ENCODE peak calls at places on chromosomes 4 and X, in seven cellular contexts. S, V, C, W, R, D and N are unnamed samples.

GRCh38 chrX:96182366-96182765 is 502.3 kb upstream of the DIAPH2 start:
- DNase-seq in S (no peak), V (peak), C (no peak), W (peak), R (peak), D (peak), N (peak)

GRCh38 chrX:110665636-110666035 is 130.0 kb downstream of the CHRDL1 start:
- DNase-seq in S (no peak), V (peak), C (no peak), W (peak), R (peak), D (peak), N (peak)

GRCh38 chrX:46130246-46130645 is 415.0 kb downstream of the ZNF674 start:
- DNase-seq in S (no peak), V (no peak), C (no peak), W (no peak), R (no peak), D (peak), N (no peak)

GRCh38 chr4:6049278-6049677 is 31.0 kb upstream of the C4orf50 start:
- DNase-seq in S (no peak), V (no peak), C (no peak), W (no peak), R (no peak), D (no peak), N (no peak)

GRCh38 chr4:101346562-101347266 is 612 bp downstream of the PPP3CA start:
- DNase-seq in S (peak), V (peak), C (peak), W (peak), R (peak), D (peak), N (peak)

GRCh38 chr4:142035556-142035955 is 399.2 kb downstream of the IL15 start:
- DNase-seq in S (no peak), V (no peak), C (no peak), W (no peak), R (no peak), D (no peak), N (no peak)

GRCh38 chr4:113411496-113411938 is 350.0 kb downstream of the CAMK2D start:
- DNase-seq in S (no peak), V (peak), C (no peak), W (peak), R (peak), D (no peak), N (peak)

GRCh38 chr4:177308125-177308524 is 1.5 kb upstream of the NEIL3 start:
- DNase-seq in S (no peak), V (no peak), C (no peak), W (peak), R (peak), D (no peak), N (peak)

GRCh38 chr4:173252024-173252935 is 81.9 kb downstream of the HMGB2 start:
- DNase-seq in S (no peak), V (peak), C (peak), W (peak), R (peak), D (peak), N (peak)

GRCh38 chrX:16239211-16239610 is 71.9 kb downstream of the MAGEB17 start:
- DNase-seq in S (no peak), V (peak), C (no peak), W (peak), R (peak), D (no peak), N (peak)

GRCh38 chr4:76306882-76307669 is 543 bp downstream of the STBD1 start:
- DNase-seq in S (peak), V (peak), C (peak), W (peak), R (peak), D (peak), N (peak)

GRCh38 chr4:162847945-162848549 is 318.6 kb downstream of the NAF1 start:
- DNase-seq in S (no peak), V (no peak), C (no peak), W (no peak), R (no peak), D (no peak), N (no peak)

GRCh38 chrX:67290489-67291220 is 253.2 kb upstream of the AR start:
- DNase-seq in S (no peak), V (no peak), C (no peak), W (no peak), R (no peak), D (no peak), N (no peak)

GRCh38 chrX:41148553-41148952 is 63.3 kb downstream of the USP9X start:
- DNase-seq in S (no peak), V (no peak), C (no peak), W (peak), R (peak), D (no peak), N (peak)

GRCh38 chr4:36316544-36317082 is 35.2 kb downstream of the DTHD1 start:
- DNase-seq in S (no peak), V (no peak), C (no peak), W (no peak), R (no peak), D (no peak), N (no peak)

GRCh38 chrX:3713937-3714434 is 537 bp upstream of the PRKX start:
- DNase-seq in S (no peak), V (no peak), C (no peak), W (no peak), R (no peak), D (peak), N (peak)

GRCh38 chrX:131548994-131549393 is 5.1 kb downstream of the OR13H1 start:
- DNase-seq in S (no peak), V (no peak), C (no peak), W (peak), R (no peak), D (no peak), N (no peak)

GRCh38 chr4:55175779-55176231 is 50.4 kb upstream of the KDR start:
- DNase-seq in S (no peak), V (no peak), C (no peak), W (peak), R (peak), D (no peak), N (peak)

GRCh38 chrX:43644124-43644701 is 11.9 kb upstream of the MAOA start:
- DNase-seq in S (no peak), V (no peak), C (no peak), W (peak), R (peak), D (no peak), N (peak)

GRCh38 chr4:32488690-32489089 is 1768.5 kb downstream of the PCDH7 start:
- DNase-seq in S (no peak), V (no peak), C (no peak), W (no peak), R (no peak), D (no peak), N (peak)

GRCh38 chr4:102174800-102175199 is 170.5 kb downstream of the SLC39A8 start:
- DNase-seq in S (no peak), V (no peak), C (no peak), W (peak), R (peak), D (no peak), N (peak)

GRCh38 chrX:7444967-7445366 is 297.0 kb upstream of the PUDP start:
- DNase-seq in S (no peak), V (no peak), C (peak), W (peak), R (no peak), D (no peak), N (peak)

GRCh38 chr4:38987491-38987890 is 44.7 kb downstream of the TMEM156 start:
- DNase-seq in S (no peak), V (no peak), C (no peak), W (no peak), R (no peak), D (no peak), N (no peak)

GRCh38 chr4:8644461-8644891 is 51.9 kb downstream of the CPZ start:
- DNase-seq in S (peak), V (no peak), C (no peak), W (no peak), R (no peak), D (no peak), N (no peak)

GRCh38 chr4:38980903-38981676 is 51.1 kb downstream of the TMEM156 start:
- DNase-seq in S (no peak), V (no peak), C (peak), W (peak), R (peak), D (no peak), N (peak)

GRCh38 chrX:110561036-110561435 is 202.4 kb downstream of the RTL9 start:
- DNase-seq in S (no peak), V (no peak), C (no peak), W (peak), R (peak), D (no peak), N (peak)

GRCh38 chr4:109611045-109611616 is 51.1 kb downstream of the MCUB start:
- DNase-seq in S (no peak), V (no peak), C (no peak), W (no peak), R (peak), D (no peak), N (no peak)

GRCh38 chr4:3756343-3757059 is 9.7 kb upstream of the ADRA2C start:
- DNase-seq in S (no peak), V (no peak), C (no peak), W (no peak), R (no peak), D (no peak), N (no peak)

GRCh38 chrX:131279197-131279596 is 9.9 kb downstream of the IGSF1 start:
- DNase-seq in S (no peak), V (no peak), C (no peak), W (no peak), R (no peak), D (no peak), N (no peak)

GRCh38 chr4:180828455-180829018 is 1414.7 kb upstream of the TENM3 start:
- DNase-seq in S (no peak), V (peak), C (no peak), W (peak), R (peak), D (peak), N (peak)

GRCh38 chrX:98897191-98897590 is 1512.9 kb downstream of the PCDH19 start:
- DNase-seq in S (no peak), V (no peak), C (no peak), W (no peak), R (no peak), D (no peak), N (no peak)

GRCh38 chr4:6368601-6369000 is 99.0 kb downstream of the WFS1 start:
- DNase-seq in S (no peak), V (no peak), C (no peak), W (no peak), R (no peak), D (no peak), N (no peak)

GRCh38 chr4:188138227-188138626 is 1.0 kb upstream of the TRIML1 start:
- DNase-seq in S (no peak), V (no peak), C (no peak), W (no peak), R (no peak), D (no peak), N (no peak)

GRCh38 chr4:184420881-184421416 is 53.4 kb downstream of the IRF2 start:
- DNase-seq in S (no peak), V (no peak), C (peak), W (no peak), R (no peak), D (no peak), N (no peak)

GRCh38 chr4:144174401-144175067 is 34.0 kb upstream of the GYPA start:
- DNase-seq in S (no peak), V (peak), C (peak), W (peak), R (peak), D (no peak), N (peak)

GRCh38 chr4:67779631-67780030 is 25.4 kb upstream of the GNRHR start:
- DNase-seq in S (no peak), V (no peak), C (no peak), W (peak), R (no peak), D (no peak), N (peak)

GRCh38 chrX:40012800-40013682 is 84.7 kb downstream of the BCOR start:
- DNase-seq in S (peak), V (peak), C (peak), W (peak), R (peak), D (peak), N (peak)

GRCh38 chr4:140249351-140249750 is 95.4 kb upstream of the MAML3 start:
- DNase-seq in S (no peak), V (no peak), C (no peak), W (peak), R (peak), D (no peak), N (no peak)

GRCh38 chrX:114800719-114801118 is 216.7 kb downstream of the IL13RA2 start:
- DNase-seq in S (no peak), V (peak), C (no peak), W (peak), R (peak), D (no peak), N (peak)

DNA sequence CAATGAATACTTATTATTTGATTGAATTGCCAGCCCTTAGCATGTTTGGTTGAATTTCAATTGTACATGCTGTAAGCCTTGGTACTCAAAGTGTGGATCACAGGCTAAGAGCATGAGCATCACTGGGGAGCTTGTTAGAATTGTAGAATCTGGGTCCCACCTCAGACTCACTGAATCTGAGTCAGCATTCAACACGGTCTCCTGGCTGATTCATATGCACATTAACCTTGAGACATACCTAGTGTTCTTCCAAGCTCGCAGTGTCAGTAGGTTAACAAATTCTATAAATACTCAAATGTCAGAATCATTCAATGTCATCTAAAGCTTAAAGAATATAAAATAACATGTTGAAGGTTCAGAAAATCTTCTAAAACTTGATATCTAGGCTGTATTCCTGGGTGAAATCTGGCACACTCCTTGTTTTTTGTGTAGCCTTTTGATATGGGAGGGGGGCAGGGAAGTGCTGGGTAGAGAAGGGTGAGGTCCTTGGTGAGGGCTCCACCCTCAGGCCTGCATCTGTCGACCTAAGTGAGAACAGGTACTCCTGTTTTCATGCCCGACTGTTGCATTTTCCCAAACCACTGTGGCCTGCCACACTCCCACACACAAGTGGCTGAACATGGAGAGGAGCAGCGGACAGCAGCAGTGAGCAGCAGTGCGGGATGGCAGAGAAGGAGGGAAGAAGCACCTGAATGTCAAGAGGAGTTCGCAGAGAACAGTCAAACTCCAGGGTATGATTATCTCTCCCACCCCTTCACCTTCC is 529.6 kb upstream of the IGFBP7 start:
- DNase-seq in S (no peak), V (no peak), C (no peak), W (no peak), R (no peak), D (peak), N (no peak)
- TF ChIP-seq CTCF in S (no peak), V (no peak), C (no peak), W (no peak), R (no peak), D (no peak), N (no peak)

GRCh38 chr4:82357640-82358039 is 16.2 kb downstream of the HNRNPD start:
- DNase-seq in S (no peak), V (no peak), C (no peak), W (no peak), R (no peak), D (no peak), N (no peak)

GRCh38 chr4:82362565-82362964 is 11.2 kb downstream of the HNRNPD start:
- DNase-seq in S (no peak), V (no peak), C (no peak), W (no peak), R (no peak), D (no peak), N (no peak)

GRCh38 chr4:82360298-82361177 is 13.3 kb downstream of the HNRNPD start:
- DNase-seq in S (no peak), V (no peak), C (no peak), W (peak), R (peak), D (no peak), N (peak)

GRCh38 chr4:82354788-82355187 is 19.0 kb downstream of the HNRNPD start:
- DNase-seq in S (no peak), V (no peak), C (no peak), W (no peak), R (no peak), D (no peak), N (no peak)

DNA sequence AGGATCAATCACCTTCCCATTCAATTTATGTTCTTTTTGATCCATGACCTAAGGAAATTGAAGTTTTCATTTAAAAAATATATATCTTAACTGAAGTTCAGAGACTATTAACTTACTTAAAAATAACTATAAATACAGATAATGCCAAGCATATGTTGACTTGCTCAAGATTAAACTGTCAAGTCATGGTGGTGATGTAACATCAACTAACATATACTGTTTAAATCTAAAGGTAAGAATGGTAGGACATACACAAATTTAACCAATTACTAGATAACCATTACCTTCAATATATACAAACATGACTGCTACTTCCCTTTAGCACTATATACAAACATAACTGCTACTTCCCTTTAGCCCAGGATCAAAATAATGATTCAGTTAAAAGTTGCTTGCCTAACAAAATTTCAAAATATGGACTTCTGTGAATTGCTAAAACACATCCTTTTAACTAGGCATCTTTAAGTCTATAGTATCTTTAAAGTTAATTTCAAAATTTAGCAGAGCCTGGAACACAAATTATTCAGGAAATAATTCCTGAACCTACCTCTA is 14.9 kb downstream of the HNRNPD start:
- DNase-seq in S (no peak), V (no peak), C (no peak), W (no peak), R (no peak), D (no peak), N (no peak)
- TF ChIP-seq CTCF in S (no peak), V (no peak), C (no peak), W (no peak), R (no peak), D (no peak), N (no peak)

DNA sequence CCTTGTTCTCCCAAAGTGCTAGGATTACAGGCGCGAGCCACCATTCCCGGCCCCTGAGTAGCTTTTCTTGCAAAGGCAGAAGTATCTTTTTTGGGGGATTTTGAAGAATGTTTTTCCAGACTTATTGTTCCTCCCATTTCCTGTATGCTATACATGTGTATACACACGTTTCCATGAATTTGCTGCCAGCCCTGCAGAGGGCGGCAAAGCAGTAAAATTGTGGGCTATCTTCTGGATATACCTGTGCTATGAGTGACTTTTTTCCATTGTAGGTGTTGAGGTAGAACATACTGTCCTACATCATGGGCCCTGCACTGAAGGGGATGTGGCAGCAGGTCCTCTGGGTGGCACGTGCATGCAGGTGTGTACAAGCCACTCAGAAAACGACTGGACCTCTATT is 16.9 kb upstream of the MED28 start:
- DNase-seq in S (no peak), V (peak), C (no peak), W (peak), R (no peak), D (no peak), N (peak)
- TF ChIP-seq CTCF in S (no peak), V (no peak), C (no peak), W (peak), R (peak), D (no peak), N (peak)

GRCh38 chr4:87982446-87982845 is 6.9 kb downstream of the SPP1 start:
- DNase-seq in S (no peak), V (no peak), C (no peak), W (peak), R (no peak), D (no peak), N (no peak)

GRCh38 chr4:87985887-87986200 is 10.3 kb downstream of the SPP1 start:
- DNase-seq in S (no peak), V (no peak), C (no peak), W (no peak), R (no peak), D (no peak), N (no peak)

GRCh38 chr4:87983996-87984395 is 8.5 kb downstream of the SPP1 start:
- DNase-seq in S (no peak), V (no peak), C (no peak), W (no peak), R (no peak), D (no peak), N (no peak)

GRCh38 chr4:87986508-87986907 is 11.0 kb downstream of the SPP1 start:
- DNase-seq in S (no peak), V (no peak), C (no peak), W (no peak), R (no peak), D (no peak), N (no peak)

DNA sequence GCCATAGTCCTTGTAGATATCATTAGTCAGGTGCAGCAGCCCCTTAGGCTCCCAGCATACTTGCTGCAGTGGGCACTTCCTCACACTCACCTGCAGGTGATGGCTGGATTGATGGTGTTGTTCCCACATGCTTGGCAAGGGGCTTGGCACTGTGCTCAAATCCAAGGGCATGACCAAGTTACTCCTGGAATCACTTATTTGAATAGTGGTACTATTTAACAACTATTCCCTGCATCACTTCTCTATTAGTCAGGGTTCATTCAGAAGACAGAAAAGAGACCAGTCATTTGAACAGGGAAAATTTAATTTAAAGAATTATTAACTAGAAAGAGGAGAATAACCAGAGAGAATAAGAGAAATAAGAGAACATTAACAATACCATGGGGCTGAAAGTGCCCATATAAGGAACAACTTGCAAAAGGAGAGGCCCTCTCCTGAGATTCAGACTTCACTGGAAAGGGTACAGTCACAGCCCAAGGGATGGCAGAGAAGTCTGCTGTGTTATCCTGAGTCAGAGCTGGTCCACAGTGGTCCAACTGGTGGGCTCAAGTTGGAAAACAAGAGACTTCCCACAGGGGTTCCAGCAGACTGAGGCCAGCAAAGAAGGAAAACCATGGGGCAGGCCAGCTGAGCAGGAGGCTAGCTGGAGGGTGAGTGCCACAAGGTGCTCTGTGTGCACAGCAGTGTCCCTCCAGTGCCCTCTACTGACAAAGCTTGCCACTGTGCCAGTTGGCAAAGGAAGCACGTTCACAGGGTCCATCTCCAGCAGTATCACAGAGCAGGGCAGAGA is 9.8 kb downstream of the SPP1 start:
- DNase-seq in S (no peak), V (peak), C (peak), W (peak), R (peak), D (peak), N (peak)
- TF ChIP-seq CTCF in S (peak), V (peak), C (peak), W (peak), R (peak), D (peak), N (peak)

GRCh38 chr4:111601671-111602070 is 543.6 kb upstream of the FAM241A start:
- DNase-seq in S (no peak), V (no peak), C (no peak), W (peak), R (no peak), D (no peak), N (no peak)

GRCh38 chr4:111595456-111595855 is 549.8 kb upstream of the FAM241A start:
- DNase-seq in S (no peak), V (no peak), C (no peak), W (no peak), R (no peak), D (no peak), N (no peak)

GRCh38 chr4:111596491-111596890 is 548.8 kb upstream of the FAM241A start:
- DNase-seq in S (no peak), V (no peak), C (no peak), W (no peak), R (no peak), D (no peak), N (no peak)
- TF ChIP-seq CTCF in S (no peak), V (no peak), C (no peak), W (no peak), R (no peak), D (no peak), N (no peak)